ENCODE peak calls at places on chromosomes 6 and 20, in nine cellular contexts. R is CD8-positive, alpha-beta T cell; L is heart left ventricle; K is effector memory CD4-positive, alpha-beta T cell; Q is left ventricle myocardium inferior; H is psoas muscle; Y is Panc1; X is hepatocyte; Z is thyroid gland. I is an unnamed sample.

GRCh38 chr6:159105716-159106115 is 60.9 kb upstream of the TAGAP start:
- DNase-seq in Y (no peak), Z (no peak), X (no peak), R (no peak), Q (no peak), L (no peak), H (no peak), K (no peak), I (no peak)

GRCh38 chr6:3259491-3259958 is 778 bp downstream of the PSMG4 start:
- DNase-seq in Z (peak; percentile 49), X (peak; percentile 55), Y (no peak), L (peak; percentile 52), R (no peak), Q (peak; percentile 31), K (peak; percentile 8), H (no peak), I (no peak)

GRCh38 chr6:144190051-144190450 is 39.7 kb downstream of the STX11 start:
- DNase-seq in Q (no peak), Y (no peak), K (no peak), X (no peak), Z (no peak), R (no peak), H (no peak), L (no peak), I (no peak)

GRCh38 chr20:48818481-48818987 is 9.3 kb downstream of the PREX1 start:
- DNase-seq in R (peak; percentile 42), Q (no peak), Y (no peak), X (no peak), Z (no peak), K (no peak), L (no peak), H (no peak), I (no peak)

GRCh38 chr6:74749211-74750142 is 456.4 kb downstream of the COL12A1 start:
- DNase-seq in X (no peak), Z (no peak), R (no peak), K (no peak), H (no peak), Y (no peak), Q (no peak), L (no peak), I (no peak)

GRCh38 chr6:157023958-157024357 is 246.8 kb downstream of the ARID1B start:
- DNase-seq in X (no peak), Z (peak; percentile 36), Q (no peak), L (no peak), H (no peak), R (no peak), Y (no peak), K (no peak), I (no peak)

GRCh38 chr6:5136856-5137255 is 51.7 kb downstream of the PPP1R3G start:
- DNase-seq in Y (no peak), Z (no peak), H (no peak), Q (no peak), K (no peak), L (no peak), X (no peak), R (no peak), I (no peak)

GRCh38 chr6:167056370-167056769 is 57.2 kb downstream of the CEP43 start:
- DNase-seq in Z (no peak), L (no peak), R (no peak), Q (no peak), H (no peak), K (no peak), Y (no peak), X (no peak), I (no peak)

GRCh38 chr20:38032585-38033329 is 499 bp downstream of the TTI1 start:
- DNase-seq in Z (no peak), K (no peak), L (no peak), Q (no peak), Y (no peak), H (no peak), X (no peak), R (no peak), I (no peak)

GRCh38 chr20:24699321-24700165 is 230.1 kb downstream of the SYNDIG1 start:
- DNase-seq in R (no peak), X (no peak), Q (no peak), Z (no peak), H (no peak), L (no peak), K (no peak), Y (no peak), I (no peak)
- H3K27ac ChIP-seq in R (no peak overlapping the region), X (no peak overlapping the region), Q (peak overlapping the region; percentile 51), Z (no peak overlapping the region), H (no peak overlapping the region), L (peak overlapping the region; percentile 37), K (no peak overlapping the region), Y (no peak overlapping the region), I (no peak overlapping the region)

GRCh38 chr20:31693987-31694661 is 28.5 kb downstream of the BCL2L1 start:
- DNase-seq in K (no peak), L (no peak), R (no peak), Y (no peak), Z (no peak), X (no peak), Q (no peak), H (no peak), I (no peak)

GRCh38 chr20:31690124-31690666 is 32.5 kb downstream of the BCL2L1 start:
- DNase-seq in Y (no peak), H (no peak), X (no peak), K (no peak), R (no peak), Z (no peak), Q (no peak), L (no peak), I (no peak)

GRCh38 chr20:31693402-31693801 is 29.3 kb downstream of the BCL2L1 start:
- DNase-seq in Z (no peak), Q (no peak), K (no peak), Y (no peak), L (no peak), H (no peak), X (no peak), R (no peak), I (no peak)

GRCh38 chr20:31689141-31689540 is 33.5 kb downstream of the BCL2L1 start:
- DNase-seq in X (no peak), Z (no peak), R (no peak), Y (no peak), Q (no peak), K (no peak), H (no peak), L (no peak), I (no peak)

DNA sequence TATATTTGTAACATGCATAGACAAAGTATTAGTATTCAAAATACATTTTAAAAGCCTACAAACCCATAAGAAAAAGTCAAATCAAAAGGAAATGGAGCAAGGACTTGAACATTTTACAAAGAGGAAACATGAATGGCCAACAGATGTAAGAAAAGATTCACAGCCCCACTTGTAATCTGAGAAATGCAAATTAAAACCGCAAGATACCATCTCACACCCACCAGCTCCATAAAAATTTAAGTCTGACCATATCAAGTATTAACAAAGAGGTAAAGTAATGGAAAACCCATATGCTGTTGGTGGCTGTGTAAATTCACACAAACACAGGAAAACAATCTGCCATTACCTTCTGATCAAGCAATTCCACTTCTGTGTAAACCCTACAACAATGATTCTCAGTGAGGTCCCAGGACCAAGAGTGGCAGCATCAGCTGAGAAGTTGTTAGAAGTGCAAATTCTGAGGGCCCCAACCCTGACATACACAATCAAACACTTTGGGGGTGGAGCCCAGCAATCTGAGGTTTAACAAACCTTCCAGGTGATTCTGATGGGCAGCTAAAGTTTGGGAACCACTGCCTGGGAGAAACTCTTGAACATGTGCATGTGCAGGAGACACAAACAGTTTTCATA is 30.9 kb downstream of the BCL2L1 start:
- DNase-seq in X (no peak), Y (no peak), Q (no peak), H (no peak), K (no peak), R (no peak), Z (no peak), L (no peak), I (no peak)
- H3K4me3 ChIP-seq in X (no peak overlapping the region), Y (no peak overlapping the region), Q (no peak overlapping the region), H (no peak overlapping the region), K (no peak overlapping the region), R (no peak overlapping the region), Z (no peak overlapping the region), L (no peak overlapping the region), I (no peak overlapping the region)

DNA sequence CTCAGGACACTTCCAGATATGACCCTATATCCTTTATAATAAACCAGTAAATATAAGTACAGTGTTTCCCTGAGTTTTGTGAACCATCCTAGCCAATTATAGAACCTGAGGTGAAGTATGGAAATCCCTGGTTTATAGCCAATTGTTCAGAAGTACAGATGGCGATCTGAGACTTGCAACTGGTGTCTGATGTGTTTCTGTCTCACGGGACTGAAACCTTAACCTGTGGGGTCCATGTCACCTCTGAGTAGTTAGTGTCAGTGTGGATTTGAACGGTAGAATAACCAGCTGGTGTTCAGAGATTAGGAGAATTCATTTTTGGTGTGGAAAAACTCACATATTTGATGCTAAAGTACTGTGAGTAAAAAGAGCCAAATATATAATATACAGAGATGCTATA is 606.6 kb downstream of the MAFB start:
- DNase-seq in H (no peak), K (no peak), L (no peak), R (no peak), Y (no peak), Q (no peak), X (no peak), Z (no peak), I (no peak)
- H3K9me3 ChIP-seq in H (no peaks in the 10 kb centered on the region), K (no peaks in the 10 kb centered on the region), L (no peaks in the 10 kb centered on the region), R (no peaks in the 10 kb centered on the region), Y (no peaks in the 10 kb centered on the region), Q (no peaks in the 10 kb centered on the region), X (no peaks in the 10 kb centered on the region), Z (no peaks in the 10 kb centered on the region), I (no peaks in the 10 kb centered on the region)

GRCh38 chr6:6588924-6589696 is 590 bp downstream of the LY86 start:
- DNase-seq in K (no peak), L (no peak), Q (no peak), R (no peak), H (no peak), Y (no peak), Z (no peak), X (no peak), I (no peak)

GRCh38 chr6:6592836-6593235 is 4.3 kb downstream of the LY86 start:
- DNase-seq in Y (no peak), R (no peak), K (no peak), H (no peak), Z (no peak), Q (no peak), L (no peak), X (no peak), I (no peak)

GRCh38 chr6:6593876-6594275 is 5.4 kb downstream of the LY86 start:
- DNase-seq in Z (no peak), Q (no peak), H (no peak), X (no peak), R (no peak), L (no peak), K (no peak), Y (no peak), I (no peak)

GRCh38 chr6:6590530-6590929 is 2.0 kb downstream of the LY86 start:
- DNase-seq in X (no peak), Z (no peak), Y (no peak), R (no peak), Q (no peak), H (no peak), L (no peak), K (no peak), I (no peak)

DNA sequence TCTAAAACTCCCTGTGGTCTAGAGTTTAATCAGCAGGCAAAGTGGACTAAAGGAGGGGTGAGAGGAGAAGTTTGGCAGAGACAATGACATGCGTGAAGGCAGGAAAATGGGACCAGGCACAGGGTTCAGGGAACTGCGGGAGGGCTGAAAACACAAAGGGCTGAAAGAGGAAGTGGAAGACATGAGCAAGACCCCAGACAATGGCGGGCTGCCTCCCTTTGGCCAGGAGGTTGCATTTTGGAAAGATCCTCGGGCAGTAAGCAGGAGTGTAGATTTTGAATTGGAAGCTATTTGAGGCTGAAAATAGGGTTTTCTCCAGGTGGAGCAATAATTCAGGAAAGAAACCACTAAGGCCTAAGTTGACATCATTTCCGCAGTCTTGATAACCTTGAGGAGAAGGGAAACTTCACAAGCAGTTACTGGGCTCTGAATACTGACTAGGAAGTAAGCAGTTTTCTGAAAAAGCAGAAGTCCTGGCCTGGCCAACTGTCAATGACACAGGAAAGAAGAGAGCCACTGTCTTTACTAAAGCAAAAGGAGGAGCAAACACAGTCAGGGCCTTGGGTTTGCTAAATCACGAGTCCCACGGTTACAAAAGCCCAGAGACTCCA is 3.4 kb downstream of the LY86 start:
- DNase-seq in Z (no peak), K (no peak), H (no peak), Y (no peak), L (peak; percentile 43), R (no peak), Q (no peak), X (no peak), I (peak; percentile 71)
- H3K27ac ChIP-seq in Z (no peak overlapping the region), K (no peak overlapping the region), H (peak overlapping the region; percentile 50), Y (no peak overlapping the region), L (peak overlapping the region; percentile 44), R (no peak overlapping the region), Q (peak overlapping the region; percentile 73), X (no peak overlapping the region), I (peak overlapping the region; percentile 92)